ENCODE peak calls at places on chromosomes 2 and 18, in four cellular contexts. X is HTR-8/SVneo; Z is hippocampal formation; Y is CD4-positive, CD25-positive, alpha-beta regulatory T cell. W is an unnamed sample.
A peak's percentile ranks its signal among the peaks of the same experiment; 100 is the strongest.

GRCh38 chr2:105395691-105396090 is 3.2 kb downstream of the FHL2 start:
- DNase-seq in X (no peak), Z (no peak), Y (no peak), W (no peak)

GRCh38 chr2:231332872-231333500 is 62.5 kb upstream of the B3GNT7 start:
- DNase-seq in X (no peak), Z (no peak), Y (no peak), W (no peak)

GRCh38 chr2:6017887-6018286 is 325.7 kb downstream of the SOX11 start:
- DNase-seq in X (no peak), Z (no peak), Y (no peak), W (no peak)

GRCh38 chr2:174634130-174635014 is 36.8 kb upstream of the WIPF1 start:
- DNase-seq in X (no peak), Z (no peak), Y (peak; percentile 91), W (peak; percentile 53)

GRCh38 chr2:158191076-158191566 is 89.4 kb downstream of the UPP2 start:
- DNase-seq in X (no peak), Z (no peak), Y (peak; percentile 11), W (peak; percentile 61)

GRCh38 chr18:23317975-23318675 is 135.0 kb upstream of the RIOK3 start:
- DNase-seq in X (no peak), Z (no peak), Y (no peak), W (no peak)

GRCh38 chr18:58493516-58494253 is 135.2 kb downstream of the ALPK2 start:
- DNase-seq in X (peak; percentile 76), Z (peak; percentile 61), Y (peak; percentile 83), W (peak; percentile 62)

GRCh38 chr2:48249631-48250473 is 280.1 kb upstream of the STON1 start:
- DNase-seq in X (no peak), Z (peak; percentile 1), Y (no peak), W (no peak)

GRCh38 chr18:30945769-30946168 is 96.8 kb downstream of the DSC3 start:
- DNase-seq in X (no peak), Z (no peak), Y (no peak), W (no peak)